ENCODE peak calls at places on chromosomes 12 and 14, in ten cellular contexts. D is cardiac fibroblast, T is retinal pigment epithelial cell, C is fibroblast of lung, W is right lobe of liver, B is lower lobe of right lung, R is dorsolateral prefrontal cortex, P is A549, X is cardiac muscle cell, E is AG04450. F is an unnamed sample.

GRCh38 chr12:6946033-6946919 is 2.5 kb downstream of the C12orf57 start:
- DNase-seq in D (no peak), B (peak; percentile 96), P (peak; percentile 96), X (peak; percentile 39), C (no peak), E (no peak), W (peak; percentile 97), T (no peak), R (no peak), F (no peak)

GRCh38 chr12:81992461-81992860 is 233.3 kb upstream of the PPFIA2 start:
- DNase-seq in D (peak; percentile 1), W (no peak), E (no peak), T (no peak), X (peak; percentile 31), R (no peak), C (no peak), B (no peak), P (peak; percentile 15), F (no peak)

GRCh38 chr12:59023861-59024424 is 103.6 kb upstream of the LRIG3 start:
- DNase-seq in D (no peak), R (no peak), B (no peak), P (no peak), E (no peak), X (peak; percentile 12), W (no peak), T (no peak), C (no peak), F (no peak)

GRCh38 chr14:106490442-106490841 is 964.1 kb downstream of the TMEM121 start:
- DNase-seq in C (no peak), D (no peak), T (no peak), P (no peak), W (no peak), X (no peak), R (no peak), E (no peak), B (no peak), F (no peak)

GRCh38 chr12:57401165-57401564 is 29.7 kb downstream of the R3HDM2 start:
- DNase-seq in T (no peak), E (no peak), C (no peak), W (no peak), P (peak; percentile 15), B (no peak), D (no peak), R (no peak), X (no peak), F (no peak)

GRCh38 chr12:6551063-6551461 is 4.8 kb downstream of the IFFO1 start:
- DNase-seq in W (peak; percentile 64), D (peak; percentile 44), X (no peak), C (no peak), R (peak; percentile 78), B (no peak), T (no peak), P (no peak), E (no peak), F (no peak)

GRCh38 chr12:93368766-93369165 is 9.0 kb upstream of the NUDT4 start:
- DNase-seq in D (no peak), E (no peak), C (no peak), T (no peak), B (no peak), P (no peak), X (no peak), R (no peak), W (no peak), F (no peak)

GRCh38 chr12:6063379-6063735 is 61.1 kb downstream of the VWF start:
- DNase-seq in X (no peak), P (no peak), B (no peak), R (no peak), C (no peak), D (no peak), E (no peak), W (no peak), T (no peak), F (no peak)

GRCh38 chr14:95527392-95528002 is 7.4 kb upstream of the GLRX5 start:
- DNase-seq in C (peak; percentile 91), D (peak; percentile 90), E (no peak), P (peak; percentile 44), T (no peak), B (no peak), X (peak; percentile 83), R (no peak), W (no peak), F (peak; percentile 71)

GRCh38 chr14:104639889-104640548 is 35.4 kb upstream of the TMEM179 start:
- DNase-seq in P (peak; percentile 77), R (peak; percentile 78), E (no peak), D (peak; percentile 55), C (peak; percentile 41), X (peak; percentile 65), T (no peak), B (peak; percentile 62), W (peak; percentile 78), F (no peak)

GRCh38 chr12:115135800-115136211 is 451.8 kb upstream of the TBX3 start:
- DNase-seq in B (peak; percentile 49), C (peak; percentile 70), R (peak; percentile 56), E (peak; percentile 11), P (peak; percentile 35), W (peak; percentile 89), X (peak; percentile 86), T (peak; percentile 5), D (peak; percentile 59), F (no peak)

GRCh38 chr14:58794993-58795762 is 157.4 kb downstream of the DACT1 start:
- DNase-seq in T (no peak), W (no peak), R (no peak), B (no peak), C (no peak), X (no peak), E (no peak), D (no peak), P (no peak), F (no peak)
- H3K4me3 ChIP-seq in T (no peak overlapping the region), W (no peak overlapping the region), R (no peak overlapping the region), B (no peak overlapping the region), C (no peak overlapping the region), X (no peak overlapping the region), E (no peak overlapping the region), D (no peak overlapping the region), P (no peak overlapping the region), F (no peak overlapping the region)

GRCh38 chr14:40010961-40011360 is 578.7 kb upstream of the FBXO33 start:
- DNase-seq in X (no peak), W (no peak), T (no peak), E (no peak), D (no peak), C (no peak), R (no peak), B (no peak), P (no peak), F (no peak)
- TF ChIP-seq CTCF in X (no peak), W (no peak), T (no peak), E (no peak), D (no peak), C (no peak), R (no peak), B (no peak), P (no peak), F (no peak)

GRCh38 chr12:27970391-27970980 is 2.0 kb downstream of the PTHLH start:
- DNase-seq in W (no peak), R (no peak), T (no peak), B (no peak), X (peak; percentile 67), D (peak; percentile 38), P (peak; percentile 50), E (no peak), C (peak; percentile 35), F (no peak)

GRCh38 chr12:27970981-27971489 is 1.5 kb downstream of the PTHLH start:
- DNase-seq in R (no peak), C (peak; percentile 23), E (no peak), P (no peak), D (peak; percentile 17), B (no peak), T (no peak), W (no peak), X (peak; percentile 43), F (no peak)

GRCh38 chr12:27969901-27970390 is 2.6 kb downstream of the PTHLH start:
- DNase-seq in W (peak; percentile 63), E (no peak), B (peak; percentile 56), C (no peak), X (peak; percentile 73), P (peak; percentile 90), T (peak; percentile 39), R (no peak), D (peak; percentile 65), F (no peak)

GRCh38 chr12:27972721-27973120 is at the start of gene PTHLH:
- DNase-seq in T (no peak), W (no peak), X (no peak), E (no peak), P (no peak), R (no peak), C (no peak), B (no peak), D (no peak), F (no peak)

GRCh38 chr12:27971606-27972005 is 927 bp downstream of the PTHLH start:
- DNase-seq in D (no peak), X (no peak), E (no peak), P (no peak), B (no peak), T (no peak), R (no peak), C (no peak), W (no peak), F (no peak)
- H3K4me3 ChIP-seq in D (no peak overlapping the region), X (no peak overlapping the region), E (no peak overlapping the region), P (no peak overlapping the region), B (no peak overlapping the region), T (no peak overlapping the region), R (no peak overlapping the region), C (no peak overlapping the region), W (no peak overlapping the region), F (no peak overlapping the region)

GRCh38 chr14:37172024-37172869 is at the start of gene SLC25A21:
- DNase-seq in T (peak; percentile 36), P (peak; percentile 91), R (peak; percentile 81), D (peak; percentile 86), W (peak; percentile 76), C (peak; percentile 89), E (peak; percentile 59), B (peak; percentile 76), X (peak; percentile 81), F (peak; percentile 44)
- TF ChIP-seq CTCF in T (peak; percentile 4), P (no peak), R (peak; percentile 34), D (no peak), W (no peak), C (peak; percentile 14), E (peak; percentile 25), B (peak; percentile 5), X (no peak), F (no peak)

GRCh38 chr12:113465808-113466769 is 5.6 kb downstream of the LHX5 start:
- DNase-seq in E (no peak), D (no peak), W (no peak), X (no peak), R (no peak), B (no peak), C (no peak), T (no peak), P (no peak), F (no peak)

GRCh38 chr12:113462880-113463745 is 8.6 kb downstream of the LHX5 start:
- DNase-seq in C (no peak), W (no peak), D (no peak), T (no peak), P (no peak), R (no peak), E (no peak), B (no peak), X (no peak), F (no peak)

GRCh38 chr12:113464852-113465719 is 6.6 kb downstream of the LHX5 start:
- DNase-seq in E (no peak), P (no peak), C (no peak), B (no peak), X (no peak), W (no peak), T (no peak), R (no peak), D (no peak), F (no peak)

GRCh38 chr12:113462117-113462774 is 9.4 kb downstream of the LHX5 start:
- DNase-seq in D (peak; percentile 81), E (peak; percentile 29), C (peak; percentile 75), P (peak; percentile 85), T (no peak), W (peak; percentile 84), X (peak; percentile 83), R (peak; percentile 70), B (peak; percentile 87), F (peak; percentile 24)

GRCh38 chr12:113463746-113464743 is 7.6 kb downstream of the LHX5 start:
- DNase-seq in X (no peak), E (no peak), P (peak; percentile 51), W (no peak), T (no peak), D (peak; percentile 34), B (no peak), R (no peak), C (no peak), F (no peak)
- H3K4me3 ChIP-seq in X (no peak overlapping the region), E (no peak overlapping the region), P (peak overlapping the region; percentile 32), W (no peak overlapping the region), T (no peak overlapping the region), D (no peak overlapping the region), B (peak overlapping the region; percentile 33), R (peak overlapping the region; percentile 31), C (no peak overlapping the region), F (no peak overlapping the region)

F was measured in AG09309.